ENCODE peak calls at places on chromosome 1, in seven cellular contexts. J is kidney epithelial cell, Q is hepatocyte, C is cardiac muscle cell, T is Calu3, K is hypothalamus, L is stromal cell of bone marrow. A is an unnamed sample.

GRCh38 chr1:28640766-28641165 is 2.1 kb downstream of the TAF12 start:
- DNase-seq in Q (peak), T (peak), L (no peak), C (peak), J (no peak), K (no peak), A (peak)

GRCh38 chr1:29437946-29438345 is 201.6 kb downstream of the PTPRU start:
- DNase-seq in J (no peak), L (no peak), T (no peak), Q (no peak), C (no peak), K (no peak), A (no peak)

GRCh38 chr1:205950826-205951549 is 7.7 kb upstream of the SLC26A9 start:
- DNase-seq in Q (no peak), L (peak), K (no peak), J (no peak), T (no peak), C (no peak), A (peak)

GRCh38 chr1:187032982-187033705 is 204.4 kb downstream of the PLA2G4A start:
- DNase-seq in T (no peak), L (no peak), C (no peak), K (no peak), J (no peak), Q (no peak), A (peak)

GRCh38 chr1:160167056-160167455 is 15.7 kb downstream of the ATP1A4 start:
- DNase-seq in L (no peak), K (no peak), Q (no peak), T (no peak), J (no peak), C (no peak), A (no peak)

GRCh38 chr1:118999348-119000071 is 11.4 kb upstream of the TBX15 start:
- DNase-seq in T (no peak), Q (no peak), L (no peak), K (no peak), J (no peak), C (no peak), A (no peak)

GRCh38 chr1:155968670-155969069 is 9.7 kb downstream of the ARHGEF2 start:
- DNase-seq in K (peak), Q (no peak), T (no peak), C (peak), J (no peak), L (no peak), A (no peak)

GRCh38 chr1:107184888-107185287 is 44.0 kb downstream of the NTNG1 start:
- DNase-seq in C (no peak), L (no peak), T (no peak), K (no peak), Q (no peak), J (no peak), A (no peak)

GRCh38 chr1:24127801-24128363 is 15.1 kb downstream of the IL22RA1 start:
- DNase-seq in C (no peak), K (no peak), T (no peak), L (no peak), Q (no peak), J (no peak), A (no peak)

GRCh38 chr1:31683997-31684396 is 19.8 kb downstream of the COL16A1 start:
- DNase-seq in K (no peak), C (no peak), Q (no peak), L (no peak), J (no peak), T (peak), A (no peak)

GRCh38 chr1:55639526-55639925 is 424.4 kb upstream of the USP24 start:
- DNase-seq in K (no peak), L (no peak), Q (no peak), T (no peak), J (no peak), C (no peak), A (no peak)

GRCh38 chr1:111921948-111922347 is 67.5 kb downstream of the KCND3 start:
- DNase-seq in C (no peak), L (no peak), T (no peak), K (no peak), J (no peak), Q (no peak), A (no peak)

GRCh38 chr1:17198476-17199258 is 6.3 kb upstream of the PADI1 start:
- DNase-seq in Q (no peak), C (no peak), T (no peak), K (no peak), L (no peak), J (no peak), A (peak)

GRCh38 chr1:112409416-112409815 is 13.4 kb downstream of the CTTNBP2NL start:
- DNase-seq in Q (no peak), T (no peak), L (no peak), C (no peak), J (no peak), K (no peak), A (no peak)

GRCh38 chr1:91173379-91173890 is 151.6 kb upstream of the ZNF644 start:
- DNase-seq in J (no peak), C (no peak), Q (peak), L (no peak), T (no peak), K (no peak), A (no peak)

GRCh38 chr1:152029144-152029936 is 7.5 kb downstream of the S100A11 start:
- DNase-seq in T (no peak), L (peak), J (no peak), Q (no peak), K (no peak), C (no peak), A (no peak)

GRCh38 chr1:32464716-32465540 is at the start of gene ZBTB8B:
- DNase-seq in Q (peak), J (peak), L (peak), K (peak), C (peak), T (peak), A (peak)

GRCh38 chr1:119686661-119687060 is 25.1 kb upstream of the PHGDH start:
- DNase-seq in L (peak), C (no peak), K (no peak), J (no peak), Q (peak), T (peak), A (peak)

GRCh38 chr1:56396524-56397067 is 182.8 kb downstream of the PLPP3 start:
- DNase-seq in L (no peak), J (no peak), T (no peak), K (no peak), Q (peak), C (peak), A (no peak)

A was measured in A172.